ENCODE peak calls at places on chromosomes 12 and 14, in five cellular contexts. One of them, this sample, is unnamed.

GRCh38 chr12:83700858-83701257 is 1014.2 kb downstream of the TMTC2 start:
- DNase-seq in Peyer's patch: no peak
- DNase-seq in mucosa of descending colon: no peak
- DNase-seq in T-cell: no peak
- DNase-seq in CD8-positive, alpha-beta T cell: no peak
- DNase-seq in this sample: no peak

GRCh38 chr14:86464386-86464785 is 934.4 kb downstream of the FLRT2 start:
- DNase-seq in CD8-positive, alpha-beta T cell: no peak
- DNase-seq in T-cell: no peak
- DNase-seq in Peyer's patch: no peak
- DNase-seq in mucosa of descending colon: no peak
- DNase-seq in this sample: peak; percentile 7

GRCh38 chr14:76940057-76940456 is 88.5 kb downstream of the IRF2BPL start:
- DNase-seq in T-cell: no peak
- DNase-seq in Peyer's patch: no peak
- DNase-seq in mucosa of descending colon: no peak
- DNase-seq in CD8-positive, alpha-beta T cell: no peak
- DNase-seq in this sample: no peak

GRCh38 chr12:91100901-91101300 is 10.4 kb downstream of the LUM start:
- DNase-seq in CD8-positive, alpha-beta T cell: no peak
- DNase-seq in Peyer's patch: no peak
- DNase-seq in mucosa of descending colon: no peak
- DNase-seq in T-cell: no peak
- DNase-seq in this sample: no peak

GRCh38 chr14:71324767-71325272 is 417.6 kb downstream of the PCNX1 start:
- DNase-seq in T-cell: peak; percentile 10
- DNase-seq in mucosa of descending colon: peak; percentile 25
- DNase-seq in CD8-positive, alpha-beta T cell: peak; percentile 17
- DNase-seq in Peyer's patch: no peak
- DNase-seq in this sample: no peak

GRCh38 chr14:30525833-30526232 is 33.1 kb upstream of the G2E3 start:
- DNase-seq in T-cell: no peak
- DNase-seq in mucosa of descending colon: no peak
- DNase-seq in CD8-positive, alpha-beta T cell: no peak
- DNase-seq in Peyer's patch: no peak
- DNase-seq in this sample: peak; percentile 3

GRCh38 chr12:110107369-110108281 is 16.5 kb upstream of the IFT81 start:
- DNase-seq in CD8-positive, alpha-beta T cell: no peak
- DNase-seq in Peyer's patch: no peak
- DNase-seq in mucosa of descending colon: no peak
- DNase-seq in T-cell: no peak
- DNase-seq in this sample: peak; percentile 75

GRCh38 chr14:99196310-99196650 is 75.7 kb downstream of the BCL11B start:
- DNase-seq in Peyer's patch: no peak
- DNase-seq in mucosa of descending colon: no peak
- DNase-seq in CD8-positive, alpha-beta T cell: no peak
- DNase-seq in T-cell: no peak
- DNase-seq in this sample: no peak

GRCh38 chr12:24955389-24955788 is 6.5 kb upstream of the BCAT1 start:
- DNase-seq in T-cell: no peak
- DNase-seq in mucosa of descending colon: no peak
- DNase-seq in Peyer's patch: no peak
- DNase-seq in CD8-positive, alpha-beta T cell: no peak
- DNase-seq in this sample: no peak

GRCh38 chr12:124829008-124829707 is 34.5 kb downstream of the SCARB1 start:
- DNase-seq in Peyer's patch: no peak
- DNase-seq in CD8-positive, alpha-beta T cell: no peak
- DNase-seq in mucosa of descending colon: no peak
- DNase-seq in T-cell: no peak
- DNase-seq in this sample: peak; percentile 93

GRCh38 chr14:64844272-64844671 is 35.4 kb downstream of the SPTB start:
- DNase-seq in CD8-positive, alpha-beta T cell: no peak
- DNase-seq in T-cell: no peak
- DNase-seq in mucosa of descending colon: no peak
- DNase-seq in Peyer's patch: no peak
- DNase-seq in this sample: no peak

GRCh38 chr12:53751336-53752191 is at the start of gene CISTR:
- DNase-seq in mucosa of descending colon: peak; percentile 31
- DNase-seq in Peyer's patch: peak; percentile 69
- DNase-seq in T-cell: peak; percentile 47
- DNase-seq in CD8-positive, alpha-beta T cell: no peak
- DNase-seq in this sample: no peak

GRCh38 chr12:34398366-34398705 is 376.0 kb downstream of the ALG10 start:
- DNase-seq in Peyer's patch: no peak
- DNase-seq in mucosa of descending colon: no peak
- DNase-seq in CD8-positive, alpha-beta T cell: no peak
- DNase-seq in T-cell: no peak
- DNase-seq in this sample: no peak

GRCh38 chr12:39777465-39777864 is 157.9 kb upstream of the ABCD2 start:
- DNase-seq in T-cell: no peak
- DNase-seq in mucosa of descending colon: no peak
- DNase-seq in CD8-positive, alpha-beta T cell: no peak
- DNase-seq in Peyer's patch: no peak
- DNase-seq in this sample: no peak